ENCODE peak calls at places on chromosome 6, in seven cellular contexts. X is lower lobe of right lung; Y is MM.1S; I is B cell; U is endothelial cell of umbilical vein; P is activated CD8-positive, alpha-beta T cell treated with anti-CD3 and anti-CD28 coated beads for 36 hours; E is heart left ventricle. T is an unnamed sample.

GRCh38 chr6:77461796-77462195 is 1.5 kb downstream of the HTR1B start:
- DNase-seq in X (no peak), Y (no peak), I (no peak), U (peak; percentile 67), P (no peak), E (no peak), T (no peak)

GRCh38 chr6:68572525-68572924 is 62.6 kb upstream of the ADGRB3 start:
- DNase-seq in X (no peak), Y (peak; percentile 83), I (no peak), U (no peak), P (peak; percentile 26), E (no peak), T (peak; percentile 45)

GRCh38 chr6:35919085-35919826 is 1.6 kb downstream of the SRPK1 start:
- DNase-seq in X (no peak), Y (peak; percentile 20), I (no peak), U (peak; percentile 42), P (no peak), E (no peak), T (peak; percentile 45)

GRCh38 chr6:23980965-23981364 is 145.1 kb upstream of the NRSN1 start:
- DNase-seq in X (no peak), Y (no peak), I (no peak), U (no peak), P (no peak), E (no peak), T (no peak)

GRCh38 chr6:139249387-139249786 is 42.4 kb downstream of the TXLNB start:
- DNase-seq in X (no peak), Y (no peak), I (no peak), U (no peak), P (peak; percentile 59), E (no peak), T (peak; percentile 11)

GRCh38 chr6:49151033-49151432 is 312.0 kb downstream of the MMUT start:
- DNase-seq in X (no peak), Y (no peak), I (no peak), U (no peak), P (no peak), E (no peak), T (no peak)

GRCh38 chr6:94893327-94893726 is 684.0 kb upstream of the MANEA start:
- DNase-seq in X (no peak), Y (no peak), I (no peak), U (no peak), P (no peak), E (no peak), T (no peak)

GRCh38 chr6:74964871-74965441 is 240.9 kb downstream of the COL12A1 start:
- DNase-seq in X (no peak), Y (no peak), I (no peak), U (peak; percentile 30), P (no peak), E (no peak), T (no peak)

GRCh38 chr6:134094436-134094835 is 42.0 kb upstream of the SLC2A12 start:
- DNase-seq in X (no peak), Y (no peak), I (no peak), U (no peak), P (no peak), E (no peak), T (no peak)

GRCh38 chr6:142857609-142858195 is 87.3 kb downstream of the HIVEP2 start:
- DNase-seq in X (no peak), Y (no peak), I (no peak), U (no peak), P (peak; percentile 47), E (no peak), T (no peak)

GRCh38 chr6:73152998-73153757 is 72.1 kb downstream of the KHDC1L start:
- DNase-seq in X (no peak), Y (no peak), I (no peak), U (no peak), P (no peak), E (no peak), T (no peak)

GRCh38 chr6:4350571-4351505 is 215.5 kb upstream of the ECI2 start:
- DNase-seq in X (no peak), Y (no peak), I (no peak), U (peak; percentile 94), P (no peak), E (peak; percentile 75), T (no peak)

DNA sequence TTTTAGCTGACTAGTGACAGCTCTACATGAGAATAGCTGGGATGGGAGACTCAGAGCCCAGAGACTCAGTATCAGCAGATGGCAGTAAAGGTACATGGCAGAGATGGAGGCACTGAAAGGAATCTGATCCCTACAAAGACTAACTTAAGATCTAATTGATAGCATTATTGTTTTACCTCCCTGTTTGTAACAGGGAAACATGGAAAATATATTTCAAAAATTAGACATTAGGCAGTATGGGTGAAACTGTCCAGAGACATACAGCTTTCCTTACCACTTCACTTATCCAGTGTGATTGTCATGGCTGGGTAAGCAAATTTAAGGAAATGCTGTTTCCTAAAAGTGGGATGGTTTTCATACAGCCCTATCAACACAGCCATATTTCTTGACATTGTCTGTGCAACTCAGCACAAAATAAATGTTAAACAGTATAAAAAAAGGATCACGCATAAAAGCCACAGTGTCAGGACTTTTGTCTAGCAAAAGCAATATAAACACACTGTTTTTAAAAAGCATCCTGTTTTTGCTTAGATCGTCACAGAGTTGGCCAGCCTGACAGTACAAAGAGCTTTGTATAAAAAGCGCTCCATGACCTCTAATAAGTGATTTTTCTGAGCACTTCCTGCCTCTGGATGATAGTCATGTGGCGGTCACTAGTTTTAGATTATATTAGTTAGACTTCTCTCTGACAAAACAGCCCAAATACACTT is 376.9 kb downstream of the PHF3 start:
- DNase-seq in X (no peak), Y (peak; percentile 61), I (no peak), U (no peak), P (no peak), E (no peak), T (no peak)
- TF ChIP-seq CTCF in X (peak; percentile 29), Y (peak; percentile 71), I (no peak), U (no peak), P (no peak), E (no peak), T (peak; percentile 15)

GRCh38 chr6:30543824-30544223 is 12.5 kb downstream of the GNL1 start:
- DNase-seq in X (no peak), Y (no peak), I (no peak), U (no peak), P (peak; percentile 53), E (no peak), T (no peak)

GRCh38 chr6:30544666-30545272 is 11.5 kb downstream of the GNL1 start:
- DNase-seq in X (no peak), Y (peak; percentile 49), I (peak; percentile 44), U (peak; percentile 76), P (peak; percentile 25), E (no peak), T (peak; percentile 48)

GRCh38 chr6:30542404-30542725 is 13.9 kb downstream of the GNL1 start:
- DNase-seq in X (no peak), Y (no peak), I (peak; percentile 63), U (peak; percentile 36), P (peak; percentile 28), E (no peak), T (no peak)

GRCh38 chr6:30541515-30542403 is 14.5 kb downstream of the GNL1 start:
- DNase-seq in X (peak; percentile 83), Y (peak; percentile 85), I (peak; percentile 86), U (peak; percentile 91), P (peak; percentile 85), E (peak; percentile 78), T (peak; percentile 69)

DNA sequence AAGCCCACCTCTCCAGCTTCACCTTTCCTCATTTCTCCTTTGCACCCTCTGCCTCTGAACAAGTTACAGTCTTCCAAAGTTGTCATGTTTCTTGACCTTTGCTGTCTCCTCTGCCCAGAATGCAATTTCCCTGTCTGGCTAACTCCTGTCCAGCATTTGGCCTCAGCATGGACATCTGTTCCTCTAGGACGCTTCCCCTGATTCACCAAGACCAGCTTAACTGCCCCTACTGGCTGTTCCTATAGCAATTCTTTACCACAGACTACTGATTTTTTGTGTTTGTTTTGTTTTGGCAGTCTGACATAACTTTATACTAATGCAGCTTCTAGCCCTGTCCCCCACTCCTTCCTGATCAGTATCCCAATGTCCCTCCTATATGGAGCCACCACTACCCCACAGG is 13.4 kb downstream of the GNL1 start:
- DNase-seq in X (no peak), Y (no peak), I (no peak), U (peak; percentile 49), P (no peak), E (no peak), T (no peak)
- TF ChIP-seq CTCF in X (no peak), Y (no peak), I (peak; percentile 23), U (peak; percentile 23), P (peak; percentile 27), E (no peak), T (no peak)

GRCh38 chr6:39936857-39937256 is 2.6 kb upstream of the MOCS1 start:
- DNase-seq in X (no peak), Y (no peak), I (no peak), U (no peak), P (no peak), E (no peak), T (no peak)

GRCh38 chr6:39933669-39934059 is 598 bp downstream of the MOCS1 start:
- DNase-seq in X (no peak), Y (no peak), I (no peak), U (no peak), P (peak; percentile 28), E (no peak), T (no peak)

GRCh38 chr6:39931607-39932006 is 2.7 kb downstream of the MOCS1 start:
- DNase-seq in X (no peak), Y (no peak), I (no peak), U (no peak), P (no peak), E (no peak), T (no peak)

GRCh38 chr6:39932386-39932785 is 1.9 kb downstream of the MOCS1 start:
- DNase-seq in X (no peak), Y (no peak), I (no peak), U (no peak), P (no peak), E (no peak), T (no peak)

DNA sequence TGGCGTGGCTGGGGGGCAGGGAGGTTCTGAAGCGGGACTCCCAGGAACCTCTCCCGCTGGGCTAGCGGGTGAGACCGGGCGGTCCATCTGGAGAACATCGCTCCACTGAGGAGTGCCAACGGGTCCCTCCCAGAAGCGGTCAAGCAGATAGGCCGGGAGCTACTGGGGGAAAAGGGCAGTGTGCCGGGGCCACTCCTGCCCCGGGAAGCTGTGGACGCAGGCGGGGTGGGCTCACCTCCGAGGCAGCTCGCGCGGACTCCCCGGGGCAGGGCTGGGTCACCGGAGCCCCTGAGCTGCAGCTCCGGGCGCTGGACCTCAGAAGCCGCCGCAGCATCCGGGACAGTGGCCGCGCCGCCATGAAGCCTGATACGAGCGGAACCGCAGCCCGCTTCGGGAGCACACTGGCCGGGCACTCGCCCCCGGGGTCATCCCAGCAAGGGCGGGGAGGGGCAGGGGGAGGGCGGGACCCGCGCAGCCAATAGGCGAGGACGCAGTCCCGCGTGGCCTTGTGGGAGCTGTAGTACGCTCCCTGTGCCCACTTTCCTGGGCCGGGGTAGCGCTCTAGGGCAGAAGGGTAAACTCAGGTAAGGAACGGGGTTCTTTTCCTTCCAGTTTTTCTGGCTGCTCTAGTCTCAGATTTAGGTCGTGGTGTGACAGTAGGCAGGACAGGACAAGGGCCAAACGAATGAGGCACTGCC is at the start of gene MOCS1:
- DNase-seq in X (peak; percentile 87), Y (peak; percentile 52), I (no peak), U (peak; percentile 73), P (peak; percentile 54), E (peak; percentile 89), T (peak; percentile 45)
- TF ChIP-seq CTCF in X (no peak), Y (no peak), I (no peak), U (no peak), P (no peak), E (no peak), T (no peak)

DNA sequence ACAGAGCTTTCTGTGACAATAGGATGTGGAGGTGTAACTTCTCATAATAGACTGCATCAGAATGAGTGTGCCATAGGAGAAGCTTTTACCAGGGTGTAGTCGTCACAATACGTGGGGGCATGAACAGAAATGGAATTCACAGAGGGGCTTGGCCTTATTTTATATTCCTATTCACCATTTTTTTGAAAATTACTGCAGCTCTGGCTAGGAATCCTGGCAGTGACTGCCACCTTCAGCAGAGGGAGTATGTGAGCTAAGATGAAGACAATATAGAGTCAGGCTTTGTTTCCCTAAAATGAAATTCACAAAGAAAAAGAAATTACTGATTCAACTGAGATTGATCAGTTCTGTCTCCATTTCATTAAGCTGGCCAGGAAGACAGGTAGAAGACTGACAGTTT is 13.9 kb downstream of the TOMM6 start:
- DNase-seq in X (no peak), Y (no peak), I (no peak), U (peak; percentile 67), P (no peak), E (no peak), T (no peak)
- TF ChIP-seq CTCF in X (no peak), Y (peak; percentile 36), I (no peak), U (peak; percentile 65), P (no peak), E (peak; percentile 20), T (no peak)

T was measured in GM20000.